ENCODE peak calls at places on chromosomes 5 and 9, in eight cellular contexts. K, B, Z, C, M, P, O and A are unnamed samples. For H3K4me1, the result is how much of the 10 kb centered on the place peaks cover.

GRCh38 chr5:43204958-43205357 is 12.9 kb downstream of the NIM1K start:
- DNase-seq in M (no peak), P (no peak), O (no peak), B (no peak), K (no peak), C (no peak), Z (no peak), A (no peak)

GRCh38 chr9:92781902-92782301 is 17.3 kb upstream of the BICD2 start:
- DNase-seq in Z (no peak), M (no peak), K (no peak), C (no peak), B (no peak), O (no peak), P (no peak), A (no peak)

GRCh38 chr5:143404416-143405062 is 1.1 kb upstream of the NR3C1 start:
- DNase-seq in O (peak), B (peak), P (peak), M (peak), K (peak), Z (peak), C (peak), A (peak)

GRCh38 chr9:87270241-87271234 is 227.1 kb upstream of the DAPK1 start:
- DNase-seq in P (peak), Z (no peak), C (peak), K (no peak), M (no peak), B (peak), O (no peak), A (no peak)

GRCh38 chr9:76512826-76513225 is 53.8 kb downstream of the GCNT1 start:
- DNase-seq in C (no peak), Z (no peak), M (no peak), B (no peak), P (no peak), O (no peak), K (no peak), A (no peak)

GRCh38 chr9:76255781-76256455 is 138.3 kb downstream of the RFK start:
- DNase-seq in P (no peak), K (peak), M (peak), Z (peak), O (no peak), C (peak), B (peak), A (peak)

GRCh38 chr5:180830253-180831138 is 27.9 kb upstream of the MGAT1 start:
- DNase-seq in B (peak), K (peak), M (peak), O (peak), C (peak), P (no peak), Z (peak), A (peak)

GRCh38 chr5:87899109-87900100 is 369.2 kb downstream of the TMEM161B start:
- DNase-seq in O (no peak), B (peak), P (no peak), M (peak), C (no peak), K (no peak), Z (no peak), A (peak)

GRCh38 chr5:37717613-37718431 is 122.0 kb downstream of the GDNF start:
- DNase-seq in K (peak), O (peak), C (no peak), B (peak), P (peak), Z (peak), M (peak), A (no peak)

GRCh38 chr9:130862747-130863146 is 27.7 kb downstream of the ABL1 start:
- DNase-seq in O (no peak), K (no peak), C (no peak), Z (no peak), B (no peak), M (peak), P (no peak), A (no peak)

GRCh38 chr9:98536542-98537173 is 172.1 kb downstream of the GABBR2 start:
- DNase-seq in P (no peak), Z (no peak), M (no peak), K (peak), C (no peak), B (no peak), O (no peak), A (no peak)

GRCh38 chr9:130557077-130557468 is 22.3 kb upstream of the FUBP3 start:
- DNase-seq in Z (no peak), P (no peak), M (no peak), C (no peak), O (no peak), B (no peak), K (no peak), A (no peak)

GRCh38 chr5:127254729-127255284 is 35.8 kb upstream of the MEGF10 start:
- DNase-seq in B (no peak), O (no peak), P (peak), C (no peak), Z (no peak), M (no peak), K (no peak), A (no peak)

GRCh38 chr9:70156729-70157128 is 102.0 kb upstream of the SMC5 start:
- DNase-seq in K (no peak), B (no peak), M (no peak), C (no peak), O (no peak), P (peak), Z (no peak), A (no peak)

GRCh38 chr9:134146774-134147493 is 11.1 kb downstream of the WDR5 start:
- DNase-seq in K (no peak), P (no peak), Z (no peak), B (no peak), O (no peak), C (no peak), M (no peak), A (no peak)

GRCh38 chr9:75186767-75187380 is 98.6 kb downstream of the OSTF1 start:
- DNase-seq in M (no peak), B (no peak), C (no peak), Z (no peak), K (no peak), O (peak), P (peak), A (no peak)

GRCh38 chr9:133003071-133003461 is 24.6 kb downstream of the GFI1B start:
- DNase-seq in C (no peak), B (no peak), O (no peak), Z (no peak), P (no peak), K (no peak), M (no peak), A (no peak)

GRCh38 chr5:180142824-180143610 is 66.0 kb downstream of the RASGEF1C start:
- DNase-seq in P (no peak), O (no peak), B (no peak), C (no peak), M (peak), K (no peak), Z (no peak), A (no peak)

GRCh38 chr9:114243240-114243639 is 79.7 kb upstream of the ORM1 start:
- DNase-seq in Z (no peak), K (no peak), P (no peak), O (no peak), M (no peak), B (no peak), C (no peak), A (no peak)

GRCh38 chr5:74251106-74252032 is 389.2 kb downstream of the ENC1 start:
- DNase-seq in K (peak), B (peak), O (no peak), Z (no peak), C (peak), P (peak), M (peak), A (no peak)

GRCh38 chr5:10797246-10797645 is 36.2 kb upstream of the DAP start:
- DNase-seq in O (no peak), C (no peak), B (no peak), Z (no peak), K (no peak), P (no peak), M (no peak), A (no peak)

GRCh38 chr5:124401247-124402143 is 344.9 kb downstream of the ZNF608 start:
- DNase-seq in O (no peak), K (no peak), C (no peak), B (no peak), M (no peak), P (no peak), Z (no peak), A (no peak)

GRCh38 chr9:128098936-128099931 is 28.3 kb downstream of the PTGES2 start:
- DNase-seq in C (no peak), Z (no peak), K (peak), M (no peak), B (no peak), P (no peak), O (no peak), A (peak)

GRCh38 chr5:34538026-34538672 is 118.0 kb upstream of the RAI14 start:
- DNase-seq in Z (peak), P (no peak), O (no peak), B (no peak), K (no peak), M (no peak), C (no peak), A (no peak)

GRCh38 chr9:93287189-93287552 is 103.2 kb downstream of the WNK2 start:
- DNase-seq in Z (no peak), O (no peak), K (no peak), P (no peak), M (no peak), B (no peak), C (no peak), A (no peak)

GRCh38 chr9:96125624-96126023 is 176.4 kb downstream of the HSD17B3 start:
- DNase-seq in M (no peak), C (no peak), K (no peak), P (no peak), Z (no peak), B (no peak), O (no peak), A (no peak)

GRCh38 chr9:113654605-113655193 is 191.2 kb downstream of the RGS3 start:
- DNase-seq in K (no peak), B (peak), P (peak), M (peak), C (peak), O (no peak), Z (no peak), A (no peak)

GRCh38 chr5:72377920-72378635 is 57.9 kb downstream of the PTCD2 start:
- DNase-seq in C (no peak), O (no peak), K (no peak), M (no peak), P (no peak), B (peak), Z (no peak), A (peak)

GRCh38 chr5:162248107-162248713 is 180.6 kb downstream of the GABRG2 start:
- DNase-seq in M (no peak), Z (no peak), C (no peak), B (no peak), P (no peak), K (no peak), O (peak), A (no peak)

GRCh38 chr9:15553528-15553898 is 670 bp downstream of the CCDC171 start:
- DNase-seq in C (no peak), B (no peak), K (no peak), P (peak), M (no peak), O (no peak), Z (no peak), A (no peak)
- TF ChIP-seq POLR2A in C (no peak), B (no peak), K (no peak), P (no peak), M (no peak), O (no peak), Z (no peak), A (no peak)

GRCh38 chr9:89428222-89428761 is 69.6 kb downstream of the SEMA4D start:
- DNase-seq in C (no peak), Z (no peak), O (no peak), K (no peak), B (no peak), M (no peak), P (no peak), A (no peak)
- H3K4me1 ChIP-seq in C (under half), Z (under half), O (under half), K (under half), B (half or more), M (under half), P (under half), A (under half)

DNA sequence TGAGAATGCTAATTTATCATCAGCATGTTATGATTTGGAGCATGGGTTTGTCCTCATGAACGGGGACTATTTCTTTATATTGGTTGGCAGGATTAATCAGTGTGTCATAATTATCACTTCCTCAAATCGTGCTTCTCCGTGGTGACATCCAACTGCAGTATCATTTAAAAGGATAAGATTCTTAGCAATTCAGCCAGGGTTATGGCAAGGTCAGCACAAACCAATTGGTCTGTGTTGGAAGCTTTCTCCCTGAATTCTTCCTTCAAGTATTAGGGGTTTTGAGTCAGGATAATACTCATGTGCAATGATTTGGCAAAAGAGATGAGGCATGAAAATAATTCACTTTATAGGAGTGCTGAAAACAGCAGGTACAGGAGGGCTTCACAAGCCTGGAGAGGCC is 5.5 kb upstream of the CAMLG start:
- DNase-seq in Z (no peak), P (no peak), B (no peak), M (no peak), K (no peak), O (no peak), C (no peak), A (no peak)
- TF ChIP-seq POLR2A in Z (no peak), P (no peak), B (no peak), M (no peak), K (no peak), O (no peak), C (no peak), A (no peak)

GRCh38 chr5:30479104-30479503 is 714.4 kb upstream of the CDH6 start:
- DNase-seq in O (no peak), K (no peak), C (no peak), M (no peak), P (no peak), Z (no peak), B (no peak), A (no peak)
- H3K4me1 ChIP-seq in O (under half), K (under half), C (under half), M (under half), P (under half), Z (under half), B (under half), A (under half)

GRCh38 chr9:136688274-136689107 is 1.2 kb upstream of the AGPAT2 start:
- DNase-seq in B (no peak), O (no peak), Z (no peak), C (no peak), K (no peak), P (no peak), M (no peak), A (no peak)

GRCh38 chr9:136691316-136692189 is 4.3 kb upstream of the AGPAT2 start:
- DNase-seq in B (no peak), P (no peak), O (no peak), C (no peak), M (no peak), Z (no peak), K (no peak), A (no peak)

GRCh38 chr9:136690841-136691261 is 3.6 kb upstream of the AGPAT2 start:
- DNase-seq in P (no peak), O (no peak), C (no peak), K (no peak), Z (peak), B (peak), M (peak), A (peak)

GRCh38 chr9:136689108-136689460 is 1.8 kb upstream of the AGPAT2 start:
- DNase-seq in M (no peak), O (no peak), P (no peak), B (no peak), Z (no peak), C (no peak), K (no peak), A (no peak)

GRCh38 chr9:136690104-136690840 is 3.0 kb upstream of the AGPAT2 start:
- DNase-seq in K (no peak), C (no peak), M (no peak), P (no peak), O (no peak), B (peak), Z (no peak), A (peak)
- TF ChIP-seq POLR2A in K (no peak), C (no peak), M (no peak), P (no peak), O (no peak), B (no peak), Z (no peak), A (peak)

GRCh38 chr5:31894131-31894530 is 255.2 kb downstream of the PDZD2 start:
- DNase-seq in B (no peak), P (no peak), M (no peak), C (no peak), Z (no peak), K (no peak), O (no peak), A (no peak)
- H3K4me1 ChIP-seq in B (under half), P (under half), M (under half), C (under half), Z (under half), K (under half), O (under half), A (under half)

GRCh38 chr5:113513384-113514262 is at the start of gene YTHDC2:
- DNase-seq in B (peak), P (peak), C (peak), Z (peak), O (peak), M (peak), K (peak), A (peak)
- TF ChIP-seq POLR2A in B (no peak), P (peak), C (peak), Z (no peak), O (peak), M (peak), K (peak), A (peak)

GRCh38 chr9:95096381-95096780 is 221.1 kb downstream of the FANCC start:
- DNase-seq in C (no peak), Z (no peak), P (no peak), K (no peak), B (no peak), M (no peak), O (no peak), A (no peak)
- H3K4me1 ChIP-seq in C (under half), Z (under half), P (under half), K (under half), B (under half), M (under half), O (half or more), A (half or more)

GRCh38 chr9:124776952-124777645 is at the start of gene OLFML2A:
- DNase-seq in B (no peak), O (peak), Z (no peak), M (peak), C (peak), P (no peak), K (peak), A (no peak)
- TF ChIP-seq POLR2A in B (no peak), O (peak), Z (no peak), M (no peak), C (peak), P (no peak), K (no peak), A (peak)

DNA sequence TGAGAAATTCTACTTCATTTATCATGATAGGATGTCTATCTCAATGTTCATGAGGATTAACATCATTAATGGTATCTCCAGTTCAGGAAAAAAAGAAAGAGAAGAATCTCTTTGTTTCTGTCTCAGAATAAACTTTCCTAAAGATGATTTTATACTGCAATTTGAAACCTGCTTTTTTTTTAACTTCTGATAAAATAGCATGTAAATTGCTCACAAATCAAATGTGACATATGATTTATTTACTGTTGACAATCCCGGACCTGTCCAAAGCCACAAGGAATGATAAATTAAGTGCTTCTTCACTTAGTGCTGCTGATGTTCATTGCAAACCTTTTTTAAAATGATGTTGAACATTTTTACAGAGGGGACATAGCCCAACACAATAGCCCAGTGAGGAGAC is 412.2 kb upstream of the CLINT1 start:
- DNase-seq in K (no peak), M (no peak), P (no peak), Z (no peak), B (no peak), O (no peak), C (no peak), A (no peak)
- H3K4me1 ChIP-seq in K (under half), M (under half), P (under half), Z (under half), B (under half), O (under half), C (under half), A (under half)